ENCODE peak calls at places on chromosomes 6 and 20, in five cellular contexts. Z is AG10803, I is natural killer cell, G is astrocyte of the spinal cord, S is testis. T is an unnamed sample.

GRCh38 chr20:5171074-5171789 is 44.4 kb downstream of the CDS2 start:
- DNase-seq in Z (no peak), I (no peak), G (peak), S (peak), T (no peak)

GRCh38 chr6:132190815-132191175 is 210.5 kb downstream of the MOXD1 start:
- DNase-seq in Z (peak), I (no peak), G (peak), S (no peak), T (no peak)

GRCh38 chr6:28816339-28816908 is 107.4 kb downstream of the TRIM27 start:
- DNase-seq in Z (no peak), I (no peak), G (no peak), S (no peak), T (no peak)

GRCh38 chr20:52494244-52494643 is 302.7 kb upstream of the ZFP64 start:
- DNase-seq in Z (peak), I (no peak), G (peak), S (no peak), T (no peak)

GRCh38 chr6:3725145-3726015 is 26.1 kb downstream of the PXDC1 start:
- DNase-seq in Z (no peak), I (no peak), G (no peak), S (no peak), T (no peak)

GRCh38 chr20:13277663-13278295 is 56.7 kb downstream of the ISM1 start:
- DNase-seq in Z (peak), I (no peak), G (no peak), S (no peak), T (no peak)

GRCh38 chr20:3172933-3173581 is at the start of gene LZTS3:
- DNase-seq in Z (peak), I (peak), G (peak), S (peak), T (peak)

GRCh38 chr20:21995461-21995860 is 290.0 kb downstream of the PAX1 start:
- DNase-seq in Z (no peak), I (no peak), G (no peak), S (no peak), T (no peak)

GRCh38 chr6:148452921-148453320 is 110.3 kb downstream of the SASH1 start:
- DNase-seq in Z (no peak), I (no peak), G (no peak), S (no peak), T (no peak)

GRCh38 chr6:15588966-15589634 is 73.7 kb downstream of the DTNBP1 start:
- DNase-seq in Z (peak), I (no peak), G (peak), S (no peak), T (no peak)

DNA sequence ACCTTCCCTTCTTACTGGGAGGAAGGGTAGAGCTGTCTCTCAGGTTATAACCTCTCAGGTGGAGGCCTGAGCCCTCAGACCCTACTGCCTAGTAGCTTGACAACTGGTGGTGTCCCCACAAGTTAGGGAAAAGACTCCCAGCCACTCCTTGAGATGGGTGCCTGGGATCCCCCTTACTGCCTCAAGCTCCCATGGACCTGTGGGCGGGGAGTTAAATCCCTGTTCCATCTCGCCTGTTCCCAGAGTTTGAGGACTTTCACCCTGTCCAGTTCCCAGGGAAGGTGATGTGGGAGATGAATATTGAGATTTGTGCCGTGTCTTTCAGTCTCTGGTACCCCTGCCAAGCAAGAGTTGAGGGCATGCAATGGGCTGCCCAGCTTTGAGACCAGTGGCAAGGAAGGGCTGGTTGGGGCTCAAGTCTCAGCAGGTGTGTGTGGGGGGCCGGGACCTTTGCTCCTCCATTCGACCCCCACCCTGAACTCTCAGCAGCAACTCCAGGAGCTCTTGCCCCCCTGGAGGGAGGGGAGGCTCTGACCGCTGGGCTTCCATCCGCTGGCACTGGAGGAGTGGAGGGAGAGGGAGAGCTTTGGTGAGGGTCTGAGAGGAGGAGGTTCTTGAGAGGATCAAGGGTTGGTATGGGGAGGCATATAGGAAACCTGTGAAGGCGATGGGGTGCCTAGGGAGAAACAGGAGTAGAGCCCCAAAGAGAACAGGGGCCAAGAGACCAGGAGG is 1.1 kb upstream of the PBX2 start:
- DNase-seq in Z (no peak), I (no peak), G (no peak), S (no peak), T (no peak)
- TF ChIP-seq CTCF in Z (no peak), I (no peak), G (no peak), S (no peak), T (no peak)

GRCh38 chr20:39600156-39600555 is 638.0 kb downstream of the DHX35 start:
- DNase-seq in Z (no peak), I (no peak), G (no peak), S (no peak), T (no peak)

GRCh38 chr20:39596554-39596953 is 634.4 kb downstream of the DHX35 start:
- DNase-seq in Z (no peak), I (no peak), G (no peak), S (no peak), T (no peak)
- TF ChIP-seq CTCF in Z (no peak), I (no peak), G (no peak), S (no peak), T (no peak)

GRCh38 chr20:35478804-35479472 is 23.5 kb downstream of the CEP250 start:
- DNase-seq in Z (no peak), I (no peak), G (no peak), S (no peak), T (no peak)
- TF ChIP-seq CTCF in Z (no peak), I (no peak), G (peak), S (peak), T (no peak)

DNA sequence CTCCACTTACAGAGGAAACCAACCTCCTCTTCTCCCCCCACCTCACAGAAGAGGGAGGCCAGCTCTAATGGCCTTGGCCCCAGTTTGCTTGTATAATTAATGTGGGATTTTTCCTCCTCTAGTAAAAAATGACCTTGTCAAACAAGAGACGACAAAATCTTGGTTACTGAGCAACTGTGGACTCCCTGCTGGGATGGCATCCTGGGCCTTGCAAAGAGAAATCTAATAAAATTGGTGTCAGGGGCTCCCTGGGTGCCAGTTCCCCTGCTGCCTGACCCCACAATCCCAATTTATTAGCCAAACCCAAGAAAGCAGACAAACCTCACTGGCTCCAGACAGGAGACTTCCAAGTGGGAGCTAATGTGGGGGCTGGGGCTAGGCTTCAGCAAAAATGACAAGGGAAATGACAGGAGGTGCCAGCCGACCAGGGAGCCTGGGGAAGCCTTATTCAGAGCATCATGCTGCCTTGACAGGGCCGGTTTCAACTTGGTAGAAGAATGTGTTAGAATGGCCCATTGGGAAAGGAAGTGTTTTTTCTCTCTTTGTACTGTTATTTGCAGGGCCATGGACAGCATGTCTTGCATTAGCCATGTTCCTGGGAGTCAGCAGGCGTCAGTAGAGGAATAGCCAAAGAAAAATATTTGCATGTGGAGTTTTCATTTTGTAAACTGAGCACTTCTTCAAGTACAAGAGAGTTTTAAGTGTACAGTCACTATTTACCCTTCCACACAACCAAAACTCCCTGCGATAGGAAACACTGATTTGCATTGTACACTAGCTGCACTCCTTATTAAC is 816.9 kb downstream of the DHX35 start:
- DNase-seq in Z (peak), I (no peak), G (peak), S (no peak), T (no peak)
- TF ChIP-seq CTCF in Z (peak), I (no peak), G (peak), S (no peak), T (no peak)

T was measured in CD14-positive monocyte.